ENCODE peak calls at places on chromosomes 7 and 10, in nine cellular contexts. O is astrocyte of the hippocampus; F is stimulated activated CD8-positive, alpha-beta memory T cell treated with anti-CD3 and anti-CD28 coated beads, Interleukin-4, amount 100 ng/mL, for 1 hour; U is stimulated activated CD4-positive, alpha-beta T cell treated with anti-CD3 and anti-CD28 coated beads, Interleukin-12 subunit alpha, Interleukin-12 subunit beta, amount 100 ng/mL, for 24 hours; X is HCT116; W is CD8-positive, alpha-beta memory T cell; P is brain pericyte; M is AG08396; K is A172. G is an unnamed sample.

GRCh38 chr7:157671358-157672255 is 334.8 kb downstream of the DNAJB6 start:
- DNase-seq in O (no peak), U (no peak), P (no peak), F (no peak), K (no peak), M (no peak), X (no peak), W (no peak), G (no peak)

GRCh38 chr7:8724080-8724718 is 290.8 kb downstream of the NXPH1 start:
- DNase-seq in U (no peak), W (no peak), X (no peak), K (peak; percentile 44), O (peak; percentile 55), P (no peak), M (no peak), F (no peak), G (peak; percentile 13)

GRCh38 chr10:815338-816104 is 116.0 kb downstream of the LARP4B start:
- DNase-seq in F (no peak), W (no peak), O (no peak), K (no peak), X (no peak), M (peak; percentile 20), U (no peak), P (no peak), G (no peak)

GRCh38 chr10:133308431-133309110 is at the start of the genes TUBGCP2 and ZNF511:
- DNase-seq in O (peak; percentile 95), X (no peak), W (peak; percentile 85), K (peak; percentile 44), U (peak; percentile 84), F (peak; percentile 78), P (peak; percentile 45), M (peak; percentile 95), G (peak; percentile 94)

GRCh38 chr7:112157072-112157471 is 49.1 kb downstream of the DOCK4 start:
- DNase-seq in W (no peak), K (peak; percentile 76), X (no peak), M (peak; percentile 24), F (no peak), P (no peak), O (peak; percentile 93), U (no peak), G (peak; percentile 84)

GRCh38 chr7:29457565-29457971 is 106.1 kb upstream of the PRR15 start:
- DNase-seq in P (no peak), M (no peak), O (peak; percentile 49), X (no peak), F (no peak), K (peak; percentile 27), W (no peak), U (no peak), G (peak; percentile 65)

GRCh38 chr7:51034531-51035264 is 252.0 kb upstream of the GRB10 start:
- DNase-seq in K (peak; percentile 76), P (peak; percentile 73), O (peak; percentile 89), W (no peak), U (no peak), F (no peak), M (peak; percentile 81), X (no peak), G (peak; percentile 89)

GRCh38 chr7:113912881-113913280 is 5.9 kb downstream of the PPP1R3A start:
- DNase-seq in F (no peak), W (no peak), U (no peak), K (no peak), M (no peak), X (no peak), P (no peak), O (no peak), G (no peak)

GRCh38 chr7:45920543-45921380 is at the start of gene IGFBP3:
- DNase-seq in P (no peak), O (peak; percentile 84), X (no peak), M (peak; percentile 89), W (no peak), K (peak; percentile 47), F (no peak), U (no peak), G (peak; percentile 93)

G was measured in GM23248.